ENCODE peak calls at places on chromosome 9, in four cellular contexts. G, E, V and C are unnamed samples.

GRCh38 chr9:135456436-135457104 is 23.0 kb upstream of the PPP1R26 start:
- DNase-seq in V (no peak), E (no peak), G (no peak), C (no peak)

GRCh38 chr9:83688921-83689320 is 18.8 kb downstream of the UBQLN1 start:
- DNase-seq in G (no peak), V (no peak), E (no peak), C (no peak)

GRCh38 chr9:114930063-114930812 is at the start of gene TNFSF8:
- DNase-seq in G (no peak), V (no peak), E (no peak), C (peak; percentile 60)

GRCh38 chr9:107504585-107505455 is 15.3 kb upstream of the KLF4 start:
- DNase-seq in G (no peak), E (peak; percentile 93), V (no peak), C (no peak)

GRCh38 chr9:116212986-116213672 is 59.5 kb downstream of the PAPPA start:
- DNase-seq in E (no peak), V (no peak), G (no peak), C (no peak)

GRCh38 chr9:129620669-129621295 is at the start of gene C9orf50:
- DNase-seq in V (no peak), G (no peak), E (no peak), C (no peak)

GRCh38 chr9:30239875-30240274 is 2144.6 kb upstream of the ACO1 start:
- DNase-seq in E (no peak), G (no peak), V (no peak), C (no peak)

GRCh38 chr9:130220351-130220750 is 45.2 kb upstream of the HMCN2 start:
- DNase-seq in E (peak; percentile 72), V (no peak), G (peak; percentile 37), C (no peak)

GRCh38 chr9:81637276-81637675 is 52.1 kb downstream of the TLE1 start:
- DNase-seq in V (no peak), G (no peak), E (peak; percentile 18), C (no peak)

GRCh38 chr9:100352201-100352726 is 478 bp downstream of the TEX10 start:
- DNase-seq in G (no peak), V (peak; percentile 18), E (peak; percentile 10), C (peak; percentile 56)

GRCh38 chr9:136640176-136641086 is 22.3 kb upstream of the EGFL7 start:
- DNase-seq in E (no peak), G (no peak), V (no peak), C (no peak)

GRCh38 chr9:135321580-135321979 is 158.0 kb upstream of the PPP1R26 start:
- DNase-seq in V (no peak), G (no peak), E (no peak), C (no peak)

GRCh38 chr9:22986556-22986955 is 539.9 kb downstream of the DMRTA1 start:
- DNase-seq in E (no peak), V (no peak), G (no peak), C (no peak)

GRCh38 chr9:38032266-38032830 is 36.7 kb downstream of the SHB start:
- DNase-seq in G (peak; percentile 91), E (no peak), V (no peak), C (peak; percentile 75)

GRCh38 chr9:36950389-36950788 is 83.7 kb downstream of the PAX5 start:
- DNase-seq in G (no peak), V (no peak), E (no peak), C (no peak)

GRCh38 chr9:137694962-137695875 is 76.4 kb downstream of the EHMT1 start:
- DNase-seq in G (peak; percentile 85), V (peak; percentile 55), E (no peak), C (peak; percentile 70)

GRCh38 chr9:20838218-20838617 is 154.2 kb downstream of the FOCAD start:
- DNase-seq in V (no peak), E (peak; percentile 42), G (no peak), C (no peak)

GRCh38 chr9:127779136-127779981 is 893 bp upstream of the SH2D3C start:
- DNase-seq in E (no peak), G (peak; percentile 23), V (no peak), C (no peak)

GRCh38 chr9:111582888-111583287 is 16.6 kb downstream of the PTGR1 start:
- DNase-seq in V (no peak), E (peak; percentile 63), G (no peak), C (no peak)

GRCh38 chr9:93459432-93459847 is 6.1 kb upstream of the FAM120AOS start:
- DNase-seq in G (no peak), E (no peak), V (no peak), C (no peak)

GRCh38 chr9:10525972-10526371 is 86.8 kb downstream of the PTPRD start:
- DNase-seq in E (no peak), G (no peak), V (no peak), C (no peak)

GRCh38 chr9:115106642-115107041 is 11.3 kb downstream of the TNC start:
- DNase-seq in E (peak; percentile 60), V (no peak), G (no peak), C (no peak)

GRCh38 chr9:111548623-111549022 is 23.6 kb downstream of the ZNF483 start:
- DNase-seq in E (no peak), V (no peak), G (no peak), C (no peak)

GRCh38 chr9:22238809-22239684 is 207.6 kb upstream of the DMRTA1 start:
- DNase-seq in E (peak; percentile 63), G (no peak), V (no peak), C (no peak)

GRCh38 chr9:93120846-93121315 is 13.2 kb downstream of the NINJ1 start:
- DNase-seq in V (no peak), E (no peak), G (peak; percentile 63), C (peak; percentile 35)

GRCh38 chr9:106869028-106869427 is 6.1 kb downstream of the ZNF462 start:
- DNase-seq in G (no peak), V (no peak), E (no peak), C (no peak)

GRCh38 chr9:69760278-69760610 is 433 bp upstream of the PTAR1 start:
- DNase-seq in E (no peak), G (no peak), V (no peak), C (no peak)

GRCh38 chr9:128713941-128714573 is 9.9 kb downstream of the ZDHHC12 start:
- DNase-seq in E (no peak), V (no peak), G (no peak), C (peak; percentile 41)

GRCh38 chr9:79694676-79695400 is 123.1 kb downstream of the TLE4 start:
- DNase-seq in G (no peak), V (peak; percentile 38), E (peak; percentile 92), C (no peak)

GRCh38 chr9:116208417-116209232 is 55.0 kb downstream of the PAPPA start:
- DNase-seq in G (no peak), E (peak; percentile 76), V (no peak), C (no peak)

GRCh38 chr9:95077766-95078382 is 239.6 kb downstream of the FANCC start:
- DNase-seq in V (no peak), G (no peak), E (no peak), C (no peak)
- H3K4me1 ChIP-seq in V (peaks cover 14% of the 10 kb centered on the region), G (peaks cover 50% of the 10 kb centered on the region), E (peaks cover 19% of the 10 kb centered on the region), C (peaks cover 56% of the 10 kb centered on the region)

DNA sequence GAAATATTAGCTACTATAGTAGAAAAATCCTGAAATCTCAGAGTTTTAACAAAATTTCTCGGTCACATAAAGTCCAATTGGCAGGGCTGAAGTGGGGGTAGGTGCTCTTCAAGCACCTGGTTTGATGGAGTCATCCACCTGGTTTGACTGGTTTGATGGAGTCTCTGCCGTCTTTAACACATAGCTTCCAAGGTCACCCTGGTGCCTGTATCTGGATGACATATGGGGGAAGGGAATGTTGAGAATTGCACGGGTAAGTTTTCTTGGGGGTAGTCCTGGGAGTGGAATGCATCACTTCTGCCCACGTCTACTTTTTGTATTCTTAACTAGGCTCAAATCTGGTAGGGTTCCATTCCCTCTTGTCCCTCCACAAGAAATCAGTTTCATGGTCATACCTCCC is 351.2 kb downstream of the SH3GL2 start:
- DNase-seq in G (no peak), V (no peak), E (no peak), C (no peak)
- H3K27ac ChIP-seq in G (no peak overlapping the region), V (no peak overlapping the region), E (no peak overlapping the region), C (no peak overlapping the region)

DNA sequence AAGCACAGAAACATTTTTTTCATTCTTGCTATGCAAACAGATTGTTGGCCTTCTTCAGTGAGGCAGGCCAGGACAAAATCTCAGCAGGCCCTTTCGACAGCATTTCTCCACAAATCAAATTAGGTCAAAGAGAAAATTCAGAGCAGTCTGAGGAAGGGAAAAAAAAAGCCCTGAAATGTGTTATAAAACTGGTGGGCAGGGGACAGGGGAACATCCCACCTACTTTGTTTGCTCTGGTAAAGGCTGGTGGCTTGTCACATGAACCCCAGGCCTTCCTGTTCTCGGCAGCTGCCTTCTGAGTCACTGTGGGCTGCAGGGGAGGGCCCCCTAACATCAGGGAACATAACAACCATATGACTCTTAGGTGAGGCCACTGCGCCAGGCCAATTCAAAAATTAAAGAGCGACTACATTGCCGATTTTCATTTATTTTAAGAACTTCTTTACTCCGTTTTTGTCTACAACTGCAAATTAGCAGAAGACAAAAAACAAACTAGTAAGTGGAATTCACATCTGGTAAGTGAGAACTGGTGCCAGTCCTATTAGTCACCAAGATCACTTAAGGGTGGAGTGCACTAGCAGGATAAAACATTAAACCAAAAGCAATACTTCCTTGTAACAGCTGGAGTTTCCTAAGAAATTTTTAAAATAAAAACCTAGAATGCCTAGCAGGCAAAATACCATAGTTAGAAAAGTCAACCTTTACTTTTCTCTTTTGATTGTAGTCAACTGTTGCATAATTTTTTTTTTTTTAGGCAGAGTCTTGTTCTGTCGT is 46.2 kb upstream of the DENND4C start:
- DNase-seq in V (peak; percentile 15), G (no peak), E (peak; percentile 90), C (peak; percentile 86)
- H3K4me3 ChIP-seq in V (no peak overlapping the region), G (no peak overlapping the region), E (no peak overlapping the region), C (no peak overlapping the region)

GRCh38 chr9:89448821-89449220 is 49.1 kb downstream of the SEMA4D start:
- DNase-seq in V (no peak), G (no peak), E (no peak), C (no peak)

GRCh38 chr9:89448381-89448780 is 49.5 kb downstream of the SEMA4D start:
- DNase-seq in V (no peak), G (no peak), E (no peak), C (no peak)

GRCh38 chr9:89445801-89446228 is 52.1 kb downstream of the SEMA4D start:
- DNase-seq in G (no peak), V (no peak), E (no peak), C (no peak)

GRCh38 chr9:89446440-89447310 is 51.2 kb downstream of the SEMA4D start:
- DNase-seq in V (no peak), G (no peak), E (no peak), C (no peak)

GRCh38 chr9:89447416-89447815 is 50.5 kb downstream of the SEMA4D start:
- DNase-seq in V (no peak), E (no peak), G (no peak), C (no peak)
- H3K4me1 ChIP-seq in V (peaks cover 2% of the 10 kb centered on the region), E (peaks cover 4% of the 10 kb centered on the region), G (no peaks in the 10 kb centered on the region), C (peaks cover 7% of the 10 kb centered on the region)